ENCODE peak calls at places on chromosomes 5 and 9, in seven cellular contexts. One of them, this sample, is unnamed.

GRCh38 chr9:16030513-16031185 is 477.8 kb downstream of the CCDC171 start:
- DNase-seq in spleen: no peak
- DNase-seq in AG04449: peak
- DNase-seq in psoas muscle: no peak
- DNase-seq in OCI-LY7: no peak
- DNase-seq in endodermal cell: no peak
- DNase-seq in HCT116: peak
- DNase-seq in this sample: peak

GRCh38 chr5:374631-375335 is 53.3 kb downstream of the AHRR start:
- DNase-seq in spleen: peak
- DNase-seq in OCI-LY7: no peak
- DNase-seq in AG04449: no peak
- DNase-seq in HCT116: no peak
- DNase-seq in psoas muscle: no peak
- DNase-seq in endodermal cell: peak
- DNase-seq in this sample: no peak

GRCh38 chr9:106921341-106921899 is 58.5 kb downstream of the ZNF462 start:
- DNase-seq in psoas muscle: no peak
- DNase-seq in AG04449: no peak
- DNase-seq in OCI-LY7: no peak
- DNase-seq in spleen: no peak
- DNase-seq in endodermal cell: peak
- DNase-seq in HCT116: peak
- DNase-seq in this sample: no peak

GRCh38 chr5:145661737-145662530 is 173.2 kb downstream of the PRELID2 start:
- DNase-seq in HCT116: no peak
- DNase-seq in endodermal cell: no peak
- DNase-seq in OCI-LY7: no peak
- DNase-seq in spleen: no peak
- DNase-seq in AG04449: no peak
- DNase-seq in psoas muscle: no peak
- DNase-seq in this sample: no peak

GRCh38 chr5:154947778-154948177 is 6.9 kb downstream of the MRPL22 start:
- DNase-seq in OCI-LY7: no peak
- DNase-seq in psoas muscle: no peak
- DNase-seq in spleen: no peak
- DNase-seq in AG04449: no peak
- DNase-seq in HCT116: no peak
- DNase-seq in endodermal cell: no peak
- DNase-seq in this sample: no peak

GRCh38 chr5:122612901-122613300 is 162.0 kb upstream of the SNX2 start:
- DNase-seq in HCT116: no peak
- DNase-seq in psoas muscle: no peak
- DNase-seq in OCI-LY7: no peak
- DNase-seq in endodermal cell: peak
- DNase-seq in spleen: no peak
- DNase-seq in AG04449: no peak
- DNase-seq in this sample: no peak

GRCh38 chr5:59786271-59786805 is 107.2 kb downstream of the PDE4D start:
- DNase-seq in OCI-LY7: no peak
- DNase-seq in AG04449: peak
- DNase-seq in endodermal cell: no peak
- DNase-seq in psoas muscle: no peak
- DNase-seq in spleen: no peak
- DNase-seq in HCT116: no peak
- DNase-seq in this sample: no peak

GRCh38 chr5:98721231-98721928 is 52.1 kb upstream of the RGMB start:
- DNase-seq in HCT116: no peak
- DNase-seq in OCI-LY7: no peak
- DNase-seq in psoas muscle: no peak
- DNase-seq in AG04449: no peak
- DNase-seq in endodermal cell: no peak
- DNase-seq in spleen: no peak
- DNase-seq in this sample: no peak

GRCh38 chr5:125286266-125286665 is 539.8 kb upstream of the ZNF608 start:
- DNase-seq in AG04449: no peak
- DNase-seq in OCI-LY7: no peak
- DNase-seq in HCT116: no peak
- DNase-seq in psoas muscle: no peak
- DNase-seq in spleen: no peak
- DNase-seq in endodermal cell: no peak
- DNase-seq in this sample: no peak

GRCh38 chr9:31908158-31908890 is 476.1 kb upstream of the ACO1 start:
- DNase-seq in OCI-LY7: no peak
- DNase-seq in endodermal cell: no peak
- DNase-seq in AG04449: no peak
- DNase-seq in spleen: no peak
- DNase-seq in HCT116: peak
- DNase-seq in psoas muscle: no peak
- DNase-seq in this sample: peak

GRCh38 chr9:107422189-107422802 is 67.3 kb downstream of the KLF4 start:
- DNase-seq in AG04449: no peak
- DNase-seq in endodermal cell: peak
- DNase-seq in HCT116: peak
- DNase-seq in spleen: peak
- DNase-seq in psoas muscle: peak
- DNase-seq in OCI-LY7: peak
- DNase-seq in this sample: no peak

GRCh38 chr5:178201927-178202235 is 2.5 kb upstream of the HNRNPAB start:
- DNase-seq in HCT116: no peak
- DNase-seq in OCI-LY7: no peak
- DNase-seq in psoas muscle: no peak
- DNase-seq in endodermal cell: no peak
- DNase-seq in AG04449: no peak
- DNase-seq in spleen: no peak
- DNase-seq in this sample: no peak

GRCh38 chr9:33159058-33159759 is 7.9 kb downstream of the B4GALT1 start:
- DNase-seq in endodermal cell: no peak
- DNase-seq in HCT116: no peak
- DNase-seq in psoas muscle: peak
- DNase-seq in OCI-LY7: peak
- DNase-seq in AG04449: no peak
- DNase-seq in spleen: peak
- DNase-seq in this sample: no peak

GRCh38 chr5:108409781-108410180 is 27.9 kb upstream of the FBXL17 start:
- DNase-seq in AG04449: no peak
- DNase-seq in endodermal cell: no peak
- DNase-seq in psoas muscle: no peak
- DNase-seq in spleen: no peak
- DNase-seq in OCI-LY7: no peak
- DNase-seq in HCT116: no peak
- DNase-seq in this sample: no peak

GRCh38 chr9:26292943-26293342 is 599.7 kb downstream of the CAAP1 start:
- DNase-seq in OCI-LY7: no peak
- DNase-seq in psoas muscle: no peak
- DNase-seq in spleen: no peak
- DNase-seq in AG04449: no peak
- DNase-seq in endodermal cell: no peak
- DNase-seq in HCT116: no peak
- DNase-seq in this sample: no peak

GRCh38 chr5:4212981-4213819 is 617.6 kb downstream of the IRX1 start:
- DNase-seq in psoas muscle: no peak
- DNase-seq in AG04449: no peak
- DNase-seq in endodermal cell: peak
- DNase-seq in spleen: no peak
- DNase-seq in OCI-LY7: no peak
- DNase-seq in HCT116: no peak
- DNase-seq in this sample: no peak

GRCh38 chr9:89254058-89254772 is 56.8 kb upstream of the CKS2 start:
- DNase-seq in HCT116: no peak
- DNase-seq in psoas muscle: no peak
- DNase-seq in spleen: no peak
- DNase-seq in endodermal cell: no peak
- DNase-seq in OCI-LY7: no peak
- DNase-seq in AG04449: no peak
- DNase-seq in this sample: no peak

GRCh38 chr9:6214451-6214850 is 1.2 kb upstream of the IL33 start:
- DNase-seq in psoas muscle: no peak
- DNase-seq in spleen: no peak
- DNase-seq in HCT116: no peak
- DNase-seq in AG04449: no peak
- DNase-seq in endodermal cell: no peak
- DNase-seq in OCI-LY7: no peak
- DNase-seq in this sample: no peak

GRCh38 chr9:6214903-6215302 is 704 bp upstream of the IL33 start:
- DNase-seq in AG04449: no peak
- DNase-seq in spleen: no peak
- DNase-seq in psoas muscle: no peak
- DNase-seq in endodermal cell: no peak
- DNase-seq in HCT116: no peak
- DNase-seq in OCI-LY7: no peak
- DNase-seq in this sample: no peak

GRCh38 chr9:6215562-6215961 is at the start of gene IL33:
- DNase-seq in HCT116: no peak
- DNase-seq in endodermal cell: no peak
- DNase-seq in OCI-LY7: no peak
- DNase-seq in AG04449: no peak
- DNase-seq in psoas muscle: no peak
- DNase-seq in spleen: no peak
- DNase-seq in this sample: no peak

GRCh38 chr9:6216951-6217350 is 1.3 kb downstream of the IL33 start:
- DNase-seq in AG04449: no peak
- DNase-seq in endodermal cell: no peak
- DNase-seq in OCI-LY7: no peak
- DNase-seq in spleen: no peak
- DNase-seq in HCT116: no peak
- DNase-seq in psoas muscle: no peak
- DNase-seq in this sample: no peak

GRCh38 chr9:6216002-6216401 is 395 bp downstream of the IL33 start:
- DNase-seq in endodermal cell: no peak
- DNase-seq in psoas muscle: no peak
- DNase-seq in HCT116: no peak
- DNase-seq in OCI-LY7: no peak
- DNase-seq in spleen: no peak
- DNase-seq in AG04449: no peak
- DNase-seq in this sample: no peak
- H3K4me3 ChIP-seq in endodermal cell: no peak
- H3K4me3 ChIP-seq in psoas muscle: peak
- H3K4me3 ChIP-seq in HCT116: no peak
- H3K4me3 ChIP-seq in OCI-LY7: no peak
- H3K4me3 ChIP-seq in spleen: no peak
- H3K4me3 ChIP-seq in AG04449: no peak
- H3K4me3 ChIP-seq in this sample: no peak

GRCh38 chr9:92964607-92964975 is 17.3 kb downstream of the FGD3 start:
- DNase-seq in spleen: peak
- DNase-seq in psoas muscle: no peak
- DNase-seq in AG04449: no peak
- DNase-seq in OCI-LY7: peak
- DNase-seq in endodermal cell: peak
- DNase-seq in HCT116: no peak
- DNase-seq in this sample: no peak

GRCh38 chr9:92965759-92966517 is 18.6 kb downstream of the FGD3 start:
- DNase-seq in spleen: peak
- DNase-seq in AG04449: no peak
- DNase-seq in endodermal cell: no peak
- DNase-seq in OCI-LY7: no peak
- DNase-seq in psoas muscle: no peak
- DNase-seq in HCT116: no peak
- DNase-seq in this sample: no peak

GRCh38 chr9:92968081-92968480 is 20.8 kb downstream of the FGD3 start:
- DNase-seq in psoas muscle: no peak
- DNase-seq in HCT116: no peak
- DNase-seq in OCI-LY7: no peak
- DNase-seq in AG04449: no peak
- DNase-seq in spleen: peak
- DNase-seq in endodermal cell: no peak
- DNase-seq in this sample: no peak

GRCh38 chr9:92964981-92965758 is 17.8 kb downstream of the FGD3 start:
- DNase-seq in psoas muscle: no peak
- DNase-seq in spleen: peak
- DNase-seq in endodermal cell: peak
- DNase-seq in HCT116: no peak
- DNase-seq in AG04449: no peak
- DNase-seq in OCI-LY7: peak
- DNase-seq in this sample: no peak

GRCh38 chr9:92966518-92966800 is 19.1 kb downstream of the FGD3 start:
- DNase-seq in OCI-LY7: no peak
- DNase-seq in AG04449: no peak
- DNase-seq in spleen: peak
- DNase-seq in psoas muscle: no peak
- DNase-seq in HCT116: no peak
- DNase-seq in endodermal cell: no peak
- DNase-seq in this sample: no peak
- H3K4me3 ChIP-seq in OCI-LY7: no peak
- H3K4me3 ChIP-seq in AG04449: no peak
- H3K4me3 ChIP-seq in spleen: peak
- H3K4me3 ChIP-seq in psoas muscle: no peak
- H3K4me3 ChIP-seq in HCT116: no peak
- H3K4me3 ChIP-seq in endodermal cell: no peak
- H3K4me3 ChIP-seq in this sample: no peak

DNA sequence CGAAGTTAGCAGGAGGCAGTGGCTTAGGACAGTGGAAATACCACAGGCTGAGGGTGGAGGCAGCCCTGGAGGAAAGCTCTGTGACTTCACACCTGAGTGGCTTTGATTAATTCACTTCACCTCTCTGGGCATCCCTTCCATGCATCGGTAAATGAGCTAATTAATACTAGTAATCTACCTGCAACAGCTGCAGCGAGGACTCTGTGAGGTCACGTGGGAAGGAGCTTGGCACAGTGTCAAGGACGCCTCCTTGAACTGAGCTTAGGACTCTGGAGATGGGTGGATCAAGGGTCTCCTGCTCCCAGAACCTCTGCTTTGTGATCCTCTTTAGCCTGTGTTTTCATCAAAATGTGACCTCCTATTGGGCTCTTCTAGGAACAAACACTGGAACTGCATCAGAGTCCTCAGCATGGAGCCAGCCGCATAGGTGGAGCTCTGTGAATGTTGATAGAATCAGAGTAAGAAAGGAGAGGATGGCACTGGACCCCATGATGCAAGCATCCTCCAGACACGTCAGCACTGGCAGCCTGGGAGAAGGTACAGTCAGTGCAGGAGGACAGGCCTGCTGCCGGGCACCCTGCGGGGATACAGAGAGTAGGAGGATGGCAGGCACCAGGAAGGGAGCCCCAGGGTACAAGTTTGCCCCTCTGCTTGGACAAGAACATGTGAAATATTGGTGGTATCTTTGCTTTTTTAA is 952 bp upstream of the ANGPTL2 start:
- DNase-seq in HCT116: no peak
- DNase-seq in psoas muscle: peak
- DNase-seq in spleen: no peak
- DNase-seq in AG04449: no peak
- DNase-seq in endodermal cell: no peak
- DNase-seq in OCI-LY7: no peak
- DNase-seq in this sample: no peak
- H3K4me3 ChIP-seq in HCT116: no peak
- H3K4me3 ChIP-seq in psoas muscle: peak
- H3K4me3 ChIP-seq in spleen: no peak
- H3K4me3 ChIP-seq in AG04449: peak
- H3K4me3 ChIP-seq in endodermal cell: no peak
- H3K4me3 ChIP-seq in OCI-LY7: no peak
- H3K4me3 ChIP-seq in this sample: no peak

DNA sequence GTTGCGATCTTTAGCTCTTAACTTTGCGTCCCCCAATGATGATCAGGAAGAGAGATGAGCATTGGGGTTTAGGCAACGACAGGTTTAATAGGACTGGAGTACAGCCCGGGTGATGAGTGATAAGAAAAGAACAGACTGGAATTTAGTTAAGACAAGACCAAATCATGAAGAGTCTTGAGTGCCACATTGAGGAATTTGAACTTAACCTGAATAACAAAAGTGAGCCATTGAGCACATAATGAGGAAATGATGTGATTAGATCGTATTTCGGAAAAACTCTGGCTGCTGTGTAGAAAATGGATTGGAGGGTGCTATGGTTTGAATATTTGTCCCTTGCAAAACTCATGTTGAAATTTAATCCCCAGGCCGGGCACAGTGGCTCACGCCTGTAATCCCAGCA is 83.2 kb upstream of the MELK start:
- DNase-seq in psoas muscle: no peak
- DNase-seq in spleen: no peak
- DNase-seq in OCI-LY7: no peak
- DNase-seq in endodermal cell: no peak
- DNase-seq in HCT116: no peak
- DNase-seq in AG04449: no peak
- DNase-seq in this sample: no peak
- H3K4me3 ChIP-seq in psoas muscle: no peak
- H3K4me3 ChIP-seq in spleen: no peak
- H3K4me3 ChIP-seq in OCI-LY7: no peak
- H3K4me3 ChIP-seq in endodermal cell: no peak
- H3K4me3 ChIP-seq in HCT116: no peak
- H3K4me3 ChIP-seq in AG04449: no peak
- H3K4me3 ChIP-seq in this sample: no peak

This sample was measured in GM12864.